ENCODE peak calls at places on chromosomes 6 and 20, in four cellular contexts. L, N, J and G are unnamed samples.

GRCh38 chr6:53771780-53772624 is 22.8 kb upstream of the LRRC1 start:
- DNase-seq in N (no peak), L (no peak), J (peak; percentile 75), G (peak; percentile 51)

GRCh38 chr20:36523341-36523740 is 18.0 kb upstream of the MYL9 start:
- DNase-seq in J (no peak), L (no peak), N (no peak), G (no peak)

GRCh38 chr20:25023316-25023715 is 30.8 kb upstream of the APMAP start:
- DNase-seq in L (peak; percentile 12), J (no peak), N (no peak), G (no peak)

GRCh38 chr6:43172127-43173007 is 1.3 kb downstream of the SRF start:
- DNase-seq in J (peak; percentile 10), L (peak; percentile 68), N (peak; percentile 53), G (peak; percentile 36)

GRCh38 chr20:47854687-47855212 is 69.5 kb upstream of the SULF2 start:
- DNase-seq in N (peak; percentile 23), L (no peak), J (peak; percentile 55), G (peak; percentile 43)

GRCh38 chr6:30907758-30908591 is at the start of gene GTF2H4:
- DNase-seq in L (peak; percentile 97), N (peak; percentile 99), J (peak; percentile 98), G (peak; percentile 98)

GRCh38 chr6:150622941-150623874 is 23.5 kb downstream of the PLEKHG1 start:
- DNase-seq in N (no peak), J (no peak), L (no peak), G (no peak)

GRCh38 chr20:55684578-55684977 is 320.7 kb downstream of the CBLN4 start:
- DNase-seq in N (no peak), J (no peak), L (no peak), G (no peak)

GRCh38 chr6:78308025-78308424 is 559.3 kb upstream of the IRAK1BP1 start:
- DNase-seq in L (no peak), N (no peak), J (peak; percentile 24), G (no peak)

GRCh38 chr20:38114353-38114791 is 50.7 kb downstream of the TGM2 start:
- DNase-seq in N (no peak), J (peak; percentile 79), L (no peak), G (peak; percentile 81)

GRCh38 chr6:146913842-146914562 is 290.2 kb upstream of the STXBP5 start:
- DNase-seq in J (peak; percentile 99), N (peak; percentile 51), L (peak; percentile 37), G (peak; percentile 100)

GRCh38 chr20:53691060-53691810 is 97.6 kb upstream of the ZNF217 start:
- DNase-seq in N (no peak), L (no peak), J (no peak), G (peak; percentile 45)

GRCh38 chr20:51095755-51096509 is 73.0 kb upstream of the KCNG1 start:
- DNase-seq in J (no peak), N (no peak), L (no peak), G (no peak)

GRCh38 chr20:9839626-9840025 is 750 bp upstream of the PAK5 start:
- DNase-seq in N (no peak), L (no peak), J (no peak), G (no peak)

GRCh38 chr20:9838035-9838377 is 870 bp downstream of the PAK5 start:
- DNase-seq in N (no peak), L (no peak), J (no peak), G (no peak)

GRCh38 chr20:9838378-9839295 is at the start of gene PAK5:
- DNase-seq in N (no peak), L (peak; percentile 87), J (peak; percentile 18), G (peak; percentile 75)

GRCh38 chr20:9835302-9835701 is 3.6 kb downstream of the PAK5 start:
- DNase-seq in L (no peak), N (no peak), J (no peak), G (no peak)

GRCh38 chr20:9837634-9838033 is 1.2 kb downstream of the PAK5 start:
- DNase-seq in L (no peak), N (no peak), J (no peak), G (peak; percentile 1)
- H3K4me3 ChIP-seq in L (peak overlapping the region; percentile 33), N (no peak overlapping the region), J (no peak overlapping the region), G (no peak overlapping the region)

GRCh38 chr6:11714116-11714797 is 64.3 kb downstream of the ADTRP start:
- DNase-seq in L (no peak), J (no peak), N (no peak), G (no peak)
- H3K4me3 ChIP-seq in L (no peak overlapping the region), J (no peak overlapping the region), N (no peak overlapping the region), G (no peak overlapping the region)

GRCh38 chr6:167797079-167797870 is 29.4 kb upstream of the AFDN start:
- DNase-seq in N (no peak), J (no peak), L (no peak), G (no peak)
- H3K4me3 ChIP-seq in N (no peak overlapping the region), J (no peak overlapping the region), L (no peak overlapping the region), G (no peak overlapping the region)

GRCh38 chr20:23625236-23625964 is 12.4 kb downstream of the CST3 start:
- DNase-seq in L (no peak), J (no peak), N (no peak), G (no peak)
- H3K4me3 ChIP-seq in L (no peak overlapping the region), J (no peak overlapping the region), N (no peak overlapping the region), G (no peak overlapping the region)

GRCh38 chr6:112298816-112299281 is 44.5 kb upstream of the LAMA4 start:
- DNase-seq in J (peak; percentile 91), N (no peak), L (no peak), G (peak; percentile 95)
- H3K4me3 ChIP-seq in J (peak overlapping the region; percentile 31), N (no peak overlapping the region), L (no peak overlapping the region), G (no peak overlapping the region)

DNA sequence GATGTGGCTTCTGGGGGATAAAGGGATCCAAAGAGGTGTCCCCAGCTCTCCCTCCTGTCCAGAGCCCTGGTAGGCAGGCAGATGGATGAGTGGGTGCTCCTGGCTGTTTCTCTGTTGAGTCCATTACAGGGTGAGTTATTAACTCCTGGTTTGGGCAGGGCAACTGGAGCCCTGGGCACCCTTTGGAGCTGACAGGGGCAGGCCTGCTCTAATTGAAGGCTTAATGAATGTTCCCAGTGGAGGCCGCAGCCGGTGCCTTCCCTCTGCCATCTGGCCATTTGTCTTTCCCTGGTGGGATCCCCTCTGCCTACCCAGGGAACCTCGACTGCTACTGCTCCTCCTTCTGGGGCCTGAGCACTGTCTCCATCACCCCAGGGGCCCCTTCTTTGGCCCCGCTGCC is 44.7 kb upstream of the MLN start:
- DNase-seq in L (no peak), N (no peak), J (no peak), G (no peak)
- H3K4me3 ChIP-seq in L (no peak overlapping the region), N (no peak overlapping the region), J (no peak overlapping the region), G (no peak overlapping the region)

GRCh38 chr6:39812853-39813533 is 20.8 kb downstream of the DAAM2 start:
- DNase-seq in J (no peak), N (no peak), L (no peak), G (peak; percentile 93)
- H3K4me3 ChIP-seq in J (no peak overlapping the region), N (no peak overlapping the region), L (no peak overlapping the region), G (no peak overlapping the region)

GRCh38 chr6:41721396-41721795 is 14.0 kb downstream of the TFEB start:
- DNase-seq in L (no peak), N (no peak), J (no peak), G (no peak)

GRCh38 chr6:41723936-41724637 is 11.3 kb downstream of the TFEB start:
- DNase-seq in N (peak; percentile 41), J (no peak), L (no peak), G (no peak)

GRCh38 chr6:41724638-41725501 is 10.5 kb downstream of the TFEB start:
- DNase-seq in L (no peak), N (no peak), J (no peak), G (no peak)

GRCh38 chr6:41720783-41721182 is 14.6 kb downstream of the TFEB start:
- DNase-seq in J (no peak), N (no peak), L (no peak), G (no peak)

DNA sequence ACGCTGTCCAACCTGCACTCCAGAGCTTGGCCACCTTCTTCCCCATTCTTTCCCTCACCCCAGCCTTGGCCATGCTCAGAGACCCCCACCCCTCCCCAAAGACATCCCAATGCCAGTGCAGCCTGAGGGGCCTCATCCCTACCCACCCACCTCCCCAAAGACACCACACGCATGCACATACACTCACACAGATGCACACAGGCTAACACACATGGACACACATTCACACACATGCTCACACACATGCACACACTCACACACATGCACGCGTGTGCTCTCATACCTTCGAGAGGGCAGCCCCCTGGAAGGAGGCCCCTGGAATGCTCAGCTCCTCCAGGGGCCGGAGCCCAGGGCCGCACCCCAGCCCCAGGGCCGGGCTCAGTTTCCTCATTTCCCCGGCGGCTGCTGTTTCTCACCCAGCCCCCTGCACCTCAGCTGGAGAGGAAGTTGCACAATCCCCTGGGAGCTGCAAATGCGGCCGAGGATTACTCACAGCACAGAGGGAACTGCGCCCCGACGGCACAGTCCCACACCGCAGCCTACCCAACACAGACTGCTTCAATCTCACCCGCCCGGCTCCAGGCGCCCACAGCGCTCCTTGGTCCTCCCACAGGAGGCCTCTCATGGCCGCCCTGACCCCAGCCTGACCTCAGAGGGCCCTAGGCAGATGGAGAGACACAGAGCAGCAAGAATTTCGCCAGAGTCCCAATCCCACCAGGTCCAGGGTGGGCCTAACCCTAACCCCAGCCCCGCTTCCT is 12.1 kb downstream of the TFEB start:
- DNase-seq in L (peak; percentile 67), J (peak; percentile 93), N (peak; percentile 98), G (peak; percentile 89)
- H3K4me3 ChIP-seq in L (no peak overlapping the region), J (peak overlapping the region; percentile 35), N (no peak overlapping the region), G (no peak overlapping the region)